ENCODE peak calls at places on chromosomes 1 and 21, in eight cellular contexts. K is body of pancreas, W is endothelial cell of umbilical vein, P is thoracic aorta, E is A549, I is H1, Y is testis, Q is fibroblast of lung. R is an unnamed sample. For H3K9me3, the result is how much of the 10 kb centered on the place peaks cover.

GRCh38 chr1:184218436-184218835 is 166.9 kb downstream of the TSEN15 start:
- DNase-seq in K (no peak), W (no peak), P (no peak), E (no peak), I (no peak), Y (no peak), Q (no peak), R (peak)

GRCh38 chr1:228860911-228861829 is 125.9 kb downstream of the RHOU start:
- DNase-seq in K (peak), W (no peak), P (no peak), E (peak), I (no peak), Y (peak), Q (peak), R (peak)

GRCh38 chr1:174964261-174964984 is 35.3 kb upstream of the CACYBP start:
- DNase-seq in K (no peak), W (peak), P (no peak), E (peak), I (no peak), Y (no peak), Q (no peak), R (peak)

GRCh38 chr1:215566556-215567490 is at the start of gene KCTD3:
- DNase-seq in K (peak), W (peak), P (no peak), E (peak), I (no peak), Y (peak), Q (peak), R (peak)

GRCh38 chr1:162823771-162824525 is 33.4 kb downstream of the HSD17B7 start:
- DNase-seq in K (no peak), W (no peak), P (no peak), E (no peak), I (no peak), Y (no peak), Q (no peak), R (no peak)

GRCh38 chr1:14603641-14604040 is 5.2 kb downstream of the KAZN start:
- DNase-seq in K (no peak), W (no peak), P (no peak), E (no peak), I (no peak), Y (no peak), Q (no peak), R (no peak)

GRCh38 chr1:54774820-54775498 is 10.6 kb upstream of the PARS2 start:
- DNase-seq in K (no peak), W (peak), P (no peak), E (peak), I (peak), Y (peak), Q (peak), R (no peak)

GRCh38 chr1:211829343-211830054 is 1.1 kb downstream of the LPGAT1 start:
- DNase-seq in K (peak), W (no peak), P (no peak), E (peak), I (no peak), Y (peak), Q (peak), R (peak)

GRCh38 chr1:228166170-228166936 is 749 bp downstream of the IBA57 start:
- DNase-seq in K (peak), W (no peak), P (peak), E (peak), I (no peak), Y (peak), Q (peak), R (peak)

GRCh38 chr1:246210751-246211150 is 296.3 kb downstream of the SMYD3 start:
- DNase-seq in K (no peak), W (no peak), P (no peak), E (no peak), I (no peak), Y (no peak), Q (no peak), R (no peak)

GRCh38 chr1:196178083-196178635 is 430.1 kb downstream of the KCNT2 start:
- DNase-seq in K (no peak), W (no peak), P (no peak), E (no peak), I (no peak), Y (no peak), Q (peak), R (peak)

GRCh38 chr1:25342846-25343245 is 4.7 kb downstream of the TMEM50A start:
- DNase-seq in K (no peak), W (no peak), P (no peak), E (no peak), I (no peak), Y (no peak), Q (no peak), R (no peak)

GRCh38 chr1:43566382-43567035 is 35.8 kb downstream of the PTPRF start:
- DNase-seq in K (no peak), W (no peak), P (no peak), E (no peak), I (no peak), Y (no peak), Q (no peak), R (no peak)

GRCh38 chr1:110083453-110084225 is 13.2 kb upstream of the ALX3 start:
- DNase-seq in K (no peak), W (no peak), P (no peak), E (no peak), I (no peak), Y (no peak), Q (peak), R (no peak)

GRCh38 chr1:1210726-1211540 is 3.0 kb downstream of the TNFRSF4 start:
- DNase-seq in K (no peak), W (no peak), P (no peak), E (no peak), I (no peak), Y (no peak), Q (no peak), R (no peak)

GRCh38 chr1:36803870-36804560 is 230.3 kb downstream of the GRIK3 start:
- DNase-seq in K (no peak), W (no peak), P (no peak), E (no peak), I (no peak), Y (no peak), Q (no peak), R (no peak)

GRCh38 chr21:36030581-36031189 is 29.6 kb downstream of the SETD4 start:
- DNase-seq in K (no peak), W (no peak), P (no peak), E (no peak), I (no peak), Y (no peak), Q (peak), R (no peak)

GRCh38 chr1:91700332-91700731 is 185.6 kb downstream of the TGFBR3 start:
- DNase-seq in K (no peak), W (no peak), P (no peak), E (peak), I (no peak), Y (no peak), Q (peak), R (no peak)

GRCh38 chr1:189499736-189500135 is 977.9 kb downstream of the BRINP3 start:
- DNase-seq in K (no peak), W (no peak), P (no peak), E (peak), I (no peak), Y (no peak), Q (no peak), R (no peak)

GRCh38 chr1:34371829-34372532 is 195.3 kb downstream of the C1orf94 start:
- DNase-seq in K (no peak), W (no peak), P (no peak), E (no peak), I (no peak), Y (no peak), Q (no peak), R (no peak)

GRCh38 chr1:68826861-68827260 is 330.0 kb upstream of the DEPDC1 start:
- DNase-seq in K (no peak), W (no peak), P (no peak), E (no peak), I (no peak), Y (no peak), Q (no peak), R (no peak)

GRCh38 chr1:8472668-8473067 is 154.8 kb downstream of the SLC45A1 start:
- DNase-seq in K (no peak), W (no peak), P (no peak), E (no peak), I (no peak), Y (no peak), Q (no peak), R (no peak)

GRCh38 chr1:246567258-246568235 is 1.3 kb downstream of the CNST start:
- DNase-seq in K (no peak), W (peak), P (no peak), E (peak), I (no peak), Y (peak), Q (peak), R (peak)

GRCh38 chr1:180167721-180168467 is 13.2 kb downstream of the QSOX1 start:
- DNase-seq in K (peak), W (no peak), P (no peak), E (peak), I (peak), Y (no peak), Q (no peak), R (peak)

GRCh38 chr1:88327391-88328267 is 356.4 kb upstream of the PKN2 start:
- DNase-seq in K (no peak), W (peak), P (no peak), E (peak), I (peak), Y (no peak), Q (peak), R (peak)

GRCh38 chr1:156858555-156858956 is 361 bp downstream of the INSRR start:
- DNase-seq in K (peak), W (no peak), P (no peak), E (no peak), I (no peak), Y (peak), Q (no peak), R (no peak)

GRCh38 chr1:25502957-25503356 is 40.4 kb upstream of the LDLRAP1 start:
- DNase-seq in K (no peak), W (peak), P (no peak), E (no peak), I (no peak), Y (no peak), Q (no peak), R (no peak)

GRCh38 chr1:42950146-42950480 is 8.6 kb downstream of the SLC2A1 start:
- DNase-seq in K (no peak), W (no peak), P (no peak), E (no peak), I (no peak), Y (no peak), Q (peak), R (peak)

GRCh38 chr21:14358775-14359174 is 24.2 kb downstream of the HSPA13 start:
- DNase-seq in K (no peak), W (peak), P (no peak), E (no peak), I (no peak), Y (no peak), Q (no peak), R (peak)

GRCh38 chr1:172086137-172086536 is 244.8 kb downstream of the DNM3 start:
- DNase-seq in K (no peak), W (no peak), P (no peak), E (no peak), I (no peak), Y (peak), Q (no peak), R (no peak)

GRCh38 chr1:78483903-78484302 is 6.9 kb upstream of the PTGFR start:
- DNase-seq in K (no peak), W (no peak), P (no peak), E (no peak), I (no peak), Y (no peak), Q (peak), R (no peak)

GRCh38 chr1:178262101-178262500 is 168.2 kb downstream of the RASAL2 start:
- DNase-seq in K (no peak), W (peak), P (no peak), E (peak), I (no peak), Y (no peak), Q (peak), R (peak)

DNA sequence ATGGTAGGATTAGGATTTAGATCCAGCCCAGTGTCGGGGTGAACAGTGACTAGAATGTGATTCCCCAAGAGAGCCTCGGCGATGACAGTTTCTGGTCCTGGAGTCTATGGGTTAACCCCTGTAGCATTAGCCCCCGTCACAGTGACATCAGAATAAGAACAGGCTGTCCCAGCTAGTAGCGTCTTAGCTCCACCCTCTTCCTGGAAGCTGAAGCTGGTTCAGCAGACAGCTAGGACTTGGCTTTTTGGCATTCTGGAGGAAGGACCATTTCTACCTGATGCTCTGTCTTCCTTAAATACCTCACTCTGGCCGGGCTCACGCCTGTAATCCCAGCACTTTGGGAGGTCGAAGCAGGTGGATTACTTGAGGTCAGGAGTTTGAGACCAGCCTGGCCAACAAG is 5.0 kb downstream of the NDUFS2 start:
- DNase-seq in K (peak), W (no peak), P (no peak), E (no peak), I (no peak), Y (peak), Q (peak), R (no peak)
- H3K27ac ChIP-seq in K (no peak), W (peak), P (no peak), E (no peak), I (no peak), Y (peak), Q (peak), R (no peak)

DNA sequence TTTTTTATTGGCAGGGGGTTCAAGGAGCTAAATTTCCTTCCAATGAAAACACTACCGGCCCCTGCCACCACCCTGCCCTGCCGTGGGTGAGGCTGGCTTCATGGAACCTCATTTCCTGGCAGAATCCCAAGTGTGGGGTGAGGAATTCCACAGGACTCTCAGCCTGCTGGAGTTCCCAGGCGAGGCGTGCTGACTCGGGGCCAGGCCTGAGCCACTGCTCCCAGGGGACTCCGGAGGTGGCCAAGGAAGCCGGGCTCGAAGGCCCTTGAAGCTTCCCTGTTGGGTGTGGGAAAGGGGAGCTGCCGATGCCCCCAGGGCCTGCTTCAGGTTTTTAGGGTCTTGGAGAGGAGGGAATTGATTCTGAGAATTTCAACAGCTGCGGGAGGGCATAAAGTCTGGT is 95.3 kb upstream of the ACTRT2 start:
- DNase-seq in K (peak), W (no peak), P (peak), E (no peak), I (no peak), Y (no peak), Q (no peak), R (no peak)
- H3K9me3 ChIP-seq in K (under half), W (under half), P (under half), E (under half), I (half or more), Y (under half), Q (under half), R (under half)

GRCh38 chr1:93673159-93673657 is 8.4 kb downstream of the BCAR3 start:
- DNase-seq in K (no peak), W (peak), P (no peak), E (no peak), I (no peak), Y (no peak), Q (peak), R (no peak)
- TF ChIP-seq CTCF in K (no peak), W (no peak), P (no peak), E (no peak), I (no peak), Y (no peak), Q (no peak), R (no peak)

GRCh38 chr1:169117014-169117413 is 10.5 kb downstream of the ATP1B1 start:
- DNase-seq in K (no peak), W (no peak), P (no peak), E (no peak), I (no peak), Y (no peak), Q (no peak), R (no peak)

GRCh38 chr1:169119405-169119804 is 12.9 kb downstream of the ATP1B1 start:
- DNase-seq in K (no peak), W (no peak), P (no peak), E (peak), I (no peak), Y (no peak), Q (no peak), R (peak)

GRCh38 chr1:169120066-169120465 is 13.6 kb downstream of the ATP1B1 start:
- DNase-seq in K (no peak), W (no peak), P (no peak), E (no peak), I (no peak), Y (no peak), Q (peak), R (no peak)

GRCh38 chr1:169117599-169117998 is 11.1 kb downstream of the ATP1B1 start:
- DNase-seq in K (no peak), W (no peak), P (no peak), E (no peak), I (no peak), Y (no peak), Q (no peak), R (no peak)

GRCh38 chr1:169118227-169118626 is 11.7 kb downstream of the ATP1B1 start:
- DNase-seq in K (no peak), W (no peak), P (no peak), E (no peak), I (no peak), Y (no peak), Q (no peak), R (no peak)
- H3K27ac ChIP-seq in K (no peak), W (no peak), P (no peak), E (peak), I (no peak), Y (no peak), Q (no peak), R (no peak)

DNA sequence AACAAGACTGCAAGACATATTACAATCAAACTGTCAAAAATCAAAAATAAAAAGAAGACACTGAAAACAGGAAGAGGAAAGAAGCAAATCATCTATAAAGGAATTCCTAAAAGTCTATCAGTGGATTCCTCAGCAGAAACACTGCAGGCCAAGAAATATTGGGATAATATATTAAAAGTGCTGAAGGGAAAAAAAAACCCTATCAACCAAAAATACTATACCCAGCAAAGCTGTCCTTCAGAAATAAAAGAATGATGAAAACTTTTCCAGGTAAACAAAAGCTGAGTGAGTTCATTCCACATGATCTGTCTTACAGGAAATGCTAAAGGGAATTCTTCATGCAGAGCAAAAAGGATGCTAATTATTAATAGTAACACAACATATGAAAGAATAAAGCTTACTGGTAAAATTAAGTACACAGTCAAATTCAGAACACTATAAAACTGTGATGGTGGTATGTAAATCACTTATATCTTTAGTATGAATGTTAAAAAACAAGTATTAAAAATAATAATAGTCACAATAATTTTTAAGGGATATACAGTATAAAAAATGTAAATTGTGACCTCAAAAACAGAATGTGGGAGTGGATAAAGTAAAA is 12.9 kb upstream of the ACP6 start:
- DNase-seq in K (no peak), W (no peak), P (no peak), E (no peak), I (no peak), Y (no peak), Q (no peak), R (no peak)
- H3K9me3 ChIP-seq in K (under half), W (under half), P (under half), E (under half), I (under half), Y (under half), Q (under half), R (under half)

DNA sequence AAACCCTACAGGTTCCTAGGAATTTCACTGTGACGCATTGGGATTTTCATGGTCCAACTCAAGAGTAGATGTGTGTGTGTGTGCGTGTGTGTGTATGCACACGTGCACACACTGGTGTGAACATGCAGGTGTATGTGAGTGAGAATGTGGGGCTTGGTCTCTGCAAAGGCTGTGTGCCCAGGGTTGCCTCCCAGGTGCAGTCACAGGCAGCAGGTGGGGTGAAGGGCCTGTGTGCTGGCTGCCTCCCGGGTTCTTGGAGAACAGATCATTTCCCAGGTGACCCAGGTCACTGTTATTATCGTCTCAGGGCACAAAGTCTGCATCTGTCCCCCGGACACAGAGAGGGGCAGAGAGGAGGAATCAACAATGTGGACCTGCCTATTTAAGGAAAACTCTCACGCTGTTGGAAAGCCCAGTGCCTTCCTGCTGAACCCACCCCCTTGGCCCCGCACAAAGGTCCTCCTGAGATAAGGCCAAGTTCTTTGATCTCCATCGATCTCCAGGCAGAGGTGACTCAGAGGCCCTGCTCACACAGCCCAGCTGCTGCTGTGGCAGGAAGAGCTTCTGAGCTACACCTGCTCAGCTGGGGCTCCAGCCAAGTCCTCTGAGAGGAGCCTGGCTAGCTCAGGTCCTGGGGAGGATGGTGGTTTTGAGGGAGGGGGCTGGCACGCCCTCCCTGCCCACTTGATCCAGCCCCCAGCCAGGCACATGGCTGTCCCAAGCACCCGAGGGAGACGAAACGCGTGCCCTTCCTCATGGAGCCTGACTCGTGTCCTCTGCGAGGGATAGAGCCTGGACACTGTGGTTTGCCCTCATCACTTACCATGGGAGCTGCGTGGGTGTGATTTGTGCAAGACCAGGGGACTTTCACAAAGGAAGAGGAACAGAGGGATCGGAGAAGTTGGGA is 134.0 kb upstream of the ARHGEF16 start:
- DNase-seq in K (peak), W (no peak), P (no peak), E (no peak), I (no peak), Y (no peak), Q (no peak), R (no peak)
- TF ChIP-seq CTCF in K (no peak), W (no peak), P (no peak), E (no peak), I (no peak), Y (no peak), Q (no peak), R (no peak)

R was measured in mammary epithelial cell.